ENCODE peak calls at places on chromosomes 5 and 9, in five cellular contexts. Q, A, F, L and I are unnamed samples.
A peak's percentile ranks its signal among the peaks of the same experiment; 100 is the strongest.

GRCh38 chr9:128494108-128494742 is 10.3 kb upstream of the GLE1 start:
- DNase-seq in Q (no peak), A (no peak), F (no peak), L (no peak), I (no peak)

GRCh38 chr5:126597156-126597555 is 2.1 kb upstream of the ALDH7A1 start:
- DNase-seq in Q (no peak), A (no peak), F (no peak), L (peak; percentile 87), I (no peak)

GRCh38 chr5:96254980-96255681 is 177.9 kb downstream of the PCSK1 start:
- DNase-seq in Q (no peak), A (no peak), F (peak; percentile 66), L (peak; percentile 91), I (no peak)

GRCh38 chr5:151469992-151470391 is 22.6 kb downstream of the SLC36A1 start:
- DNase-seq in Q (no peak), A (no peak), F (no peak), L (no peak), I (no peak)

GRCh38 chr5:145835839-145836222 is 689 bp upstream of the PRELID2 start:
- DNase-seq in Q (no peak), A (no peak), F (no peak), L (peak; percentile 26), I (no peak)

GRCh38 chr5:101206534-101206933 is 303.5 kb upstream of the ST8SIA4 start:
- DNase-seq in Q (no peak), A (no peak), F (no peak), L (no peak), I (no peak)

GRCh38 chr5:154811653-154812465 is 38.5 kb downstream of the FAXDC2 start:
- DNase-seq in Q (peak; percentile 37), A (peak; percentile 77), F (peak; percentile 71), L (peak; percentile 85), I (peak; percentile 69)

GRCh38 chr9:122134822-122135528 is 24.6 kb downstream of the NDUFA8 start:
- DNase-seq in Q (no peak), A (no peak), F (no peak), L (peak; percentile 58), I (no peak)

GRCh38 chr5:36138900-36139683 is 12.6 kb downstream of the LMBRD2 start:
- DNase-seq in Q (no peak), A (no peak), F (no peak), L (no peak), I (no peak)

GRCh38 chr9:96719538-96720315 is 58.2 kb downstream of the ZNF510 start:
- DNase-seq in Q (no peak), A (no peak), F (no peak), L (peak; percentile 4), I (no peak)

GRCh38 chr9:116078640-116079039 is 75.0 kb upstream of the PAPPA start:
- DNase-seq in Q (no peak), A (no peak), F (no peak), L (no peak), I (no peak)

GRCh38 chr9:114089206-114089840 is 9.8 kb downstream of the KIF12 start:
- DNase-seq in Q (no peak), A (no peak), F (no peak), L (no peak), I (no peak)

GRCh38 chr5:44619875-44620610 is 188.7 kb upstream of the MRPS30 start:
- DNase-seq in Q (no peak), A (no peak), F (no peak), L (no peak), I (no peak)

GRCh38 chr5:122849746-122850145 is 4.3 kb downstream of the SNX24 start:
- DNase-seq in Q (no peak), A (no peak), F (no peak), L (peak; percentile 26), I (no peak)

GRCh38 chr5:6194261-6194875 is 184.0 kb downstream of the MED10 start:
- DNase-seq in Q (no peak), A (no peak), F (no peak), L (no peak), I (no peak)

GRCh38 chr5:142670811-142671210 is 15.1 kb downstream of the FGF1 start:
- DNase-seq in Q (no peak), A (no peak), F (no peak), L (peak; percentile 50), I (no peak)

GRCh38 chr9:87887661-87888480 is 5.2 kb downstream of the SPATA31E1 start:
- DNase-seq in Q (no peak), A (peak; percentile 11), F (no peak), L (no peak), I (no peak)

GRCh38 chr9:114965565-114965964 is 35.2 kb upstream of the TNFSF8 start:
- DNase-seq in Q (no peak), A (no peak), F (no peak), L (no peak), I (no peak)

GRCh38 chr9:21653091-21653490 is 149.3 kb upstream of the MTAP start:
- DNase-seq in Q (no peak), A (no peak), F (no peak), L (no peak), I (no peak)

GRCh38 chr5:125396462-125396861 is 650.0 kb upstream of the ZNF608 start:
- DNase-seq in Q (no peak), A (no peak), F (no peak), L (no peak), I (no peak)

GRCh38 chr9:112248722-112249121 is 73.6 kb upstream of the SUSD1 start:
- DNase-seq in Q (no peak), A (no peak), F (no peak), L (no peak), I (no peak)

GRCh38 chr5:75435101-75435500 is 76.3 kb downstream of the CERT1 start:
- DNase-seq in Q (no peak), A (no peak), F (no peak), L (peak; percentile 33), I (peak; percentile 22)

GRCh38 chr9:32292611-32293010 is 91.8 kb upstream of the ACO1 start:
- DNase-seq in Q (no peak), A (no peak), F (no peak), L (no peak), I (no peak)

GRCh38 chr5:161549106-161549505 is 2.6 kb upstream of the GABRB2 start:
- DNase-seq in Q (no peak), A (peak; percentile 3), F (no peak), L (no peak), I (no peak)

GRCh38 chr9:111076519-111076918 is 38.2 kb upstream of the LPAR1 start:
- DNase-seq in Q (no peak), A (no peak), F (no peak), L (no peak), I (no peak)

GRCh38 chr9:112764837-112765236 is 14.3 kb downstream of the SNX30 start:
- DNase-seq in Q (no peak), A (no peak), F (no peak), L (no peak), I (peak; percentile 25)

GRCh38 chr5:142421158-142421617 is 96.4 kb upstream of the SPRY4 start:
- DNase-seq in Q (no peak), A (no peak), F (no peak), L (peak; percentile 24), I (no peak)

GRCh38 chr9:121278535-121279169 is 10.7 kb downstream of the GSN start:
- DNase-seq in Q (peak; percentile 17), A (peak; percentile 66), F (peak; percentile 90), L (peak; percentile 99), I (peak; percentile 95)

GRCh38 chr5:112228672-112229071 is 190.4 kb downstream of the EPB41L4A start:
- DNase-seq in Q (no peak), A (no peak), F (peak; percentile 73), L (peak; percentile 30), I (no peak)

GRCh38 chr9:97501177-97501971 is at the start of gene TMOD1:
- DNase-seq in Q (peak; percentile 28), A (peak; percentile 97), F (peak; percentile 47), L (peak; percentile 71), I (peak; percentile 59)

GRCh38 chr9:88532320-88532719 is 2.7 kb upstream of the NXNL2 start:
- DNase-seq in Q (no peak), A (no peak), F (no peak), L (peak; percentile 36), I (no peak)

GRCh38 chr5:622946-623522 is 10.9 kb downstream of the CEP72 start:
- DNase-seq in Q (no peak), A (no peak), F (no peak), L (no peak), I (no peak)